ENCODE peak calls at places on chromosome 13, in four cellular contexts. A is lung, Y is glutamatergic neuron, L is GM20000. H is an unnamed sample.

GRCh38 chr13:47708386-47708785 is 292.7 kb downstream of the SUCLA2 start:
- DNase-seq in A (peak), Y (no peak), L (no peak), H (no peak)

GRCh38 chr13:40968416-40969000 is 50.6 kb downstream of the ELF1 start:
- DNase-seq in A (no peak), Y (no peak), L (no peak), H (no peak)

GRCh38 chr13:35252536-35253205 is 223.8 kb downstream of the MAB21L1 start:
- DNase-seq in A (no peak), Y (no peak), L (peak), H (no peak)

GRCh38 chr13:61410669-61411297 is 4.9 kb downstream of the PCDH20 start:
- DNase-seq in A (no peak), Y (no peak), L (peak), H (no peak)

GRCh38 chr13:31846984-31847752 is 107.8 kb downstream of the RXFP2 start:
- DNase-seq in A (no peak), Y (no peak), L (no peak), H (no peak)

GRCh38 chr13:94325660-94326059 is 153.8 kb downstream of the DCT start:
- DNase-seq in A (no peak), Y (no peak), L (no peak), H (no peak)

GRCh38 chr13:95233026-95233635 is 68.1 kb downstream of the ABCC4 start:
- DNase-seq in A (no peak), Y (no peak), L (no peak), H (no peak)

GRCh38 chr13:48500652-48501197 is 32.2 kb downstream of the RCBTB2 start:
- DNase-seq in A (peak), Y (no peak), L (peak), H (no peak)

GRCh38 chr13:29513002-29513980 is 82.2 kb downstream of the SLC7A1 start:
- DNase-seq in A (no peak), Y (peak), L (no peak), H (no peak)

GRCh38 chr13:27309967-27310598 is 39.5 kb downstream of the RASL11A start:
- DNase-seq in A (no peak), Y (no peak), L (no peak), H (no peak)

GRCh38 chr13:112690242-112690943 is 555 bp downstream of the ATP11A start:
- DNase-seq in A (no peak), Y (peak), L (peak), H (peak)

GRCh38 chr13:91406619-91407018 is 8.2 kb downstream of the GPC5 start:
- DNase-seq in A (no peak), Y (no peak), L (peak), H (no peak)

GRCh38 chr13:37747071-37747612 is 122.4 kb downstream of the TRPC4 start:
- DNase-seq in A (no peak), Y (no peak), L (no peak), H (no peak)

GRCh38 chr13:44710576-44710975 is 134.4 kb upstream of the TSC22D1 start:
- DNase-seq in A (no peak), Y (no peak), L (peak), H (no peak)

DNA sequence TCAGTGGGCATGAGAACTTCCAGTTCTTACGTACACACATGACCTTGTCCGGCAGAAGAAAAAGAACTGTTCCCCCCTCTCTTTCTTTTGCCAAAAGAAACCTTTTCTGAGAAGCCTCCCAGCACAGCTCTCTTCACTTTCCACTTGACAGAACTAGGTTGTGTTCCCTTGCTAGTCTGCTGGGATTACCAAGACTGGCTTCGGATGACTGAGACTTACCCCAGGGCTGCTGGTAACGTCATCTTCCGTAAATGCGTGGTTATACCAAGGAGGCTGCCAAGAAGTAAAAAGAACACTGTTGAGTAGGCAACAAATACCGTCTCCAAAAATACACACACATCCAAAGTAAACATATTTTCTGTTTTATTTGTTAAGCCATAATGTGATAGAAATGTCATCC is 908.2 kb downstream of the EFNB2 start:
- DNase-seq in A (no peak), Y (no peak), L (no peak), H (no peak)
- TF ChIP-seq CTCF in A (no peak), Y (no peak), L (no peak), H (no peak)

DNA sequence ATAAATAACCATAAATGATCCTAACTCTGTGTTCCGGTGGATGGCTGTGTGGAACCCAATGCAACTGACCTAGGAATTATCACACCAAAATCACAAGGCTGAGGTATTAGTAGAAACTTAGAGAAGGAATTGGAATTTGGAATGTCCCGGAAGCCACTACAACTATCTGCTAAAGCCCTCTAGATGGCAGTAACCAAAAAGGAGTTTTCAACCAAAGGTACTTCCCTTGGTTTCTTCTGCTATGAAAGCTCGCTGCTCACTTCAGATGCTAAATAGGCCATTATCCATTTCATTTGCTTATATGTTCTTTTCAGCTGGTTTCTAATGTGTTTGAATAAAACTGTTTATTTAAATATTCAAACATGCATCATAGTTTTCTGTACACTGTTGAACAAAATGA is 1589.1 kb upstream of the SPRY2 start:
- DNase-seq in A (no peak), Y (no peak), L (no peak), H (no peak)
- TF ChIP-seq CTCF in A (no peak), Y (peak), L (no peak), H (peak)

GRCh38 chr13:98575876-98576214 is 1.1 kb downstream of the STK24 start:
- DNase-seq in A (no peak), Y (no peak), L (no peak), H (no peak)
- TF ChIP-seq CTCF in A (no peak), Y (no peak), L (no peak), H (no peak)

DNA sequence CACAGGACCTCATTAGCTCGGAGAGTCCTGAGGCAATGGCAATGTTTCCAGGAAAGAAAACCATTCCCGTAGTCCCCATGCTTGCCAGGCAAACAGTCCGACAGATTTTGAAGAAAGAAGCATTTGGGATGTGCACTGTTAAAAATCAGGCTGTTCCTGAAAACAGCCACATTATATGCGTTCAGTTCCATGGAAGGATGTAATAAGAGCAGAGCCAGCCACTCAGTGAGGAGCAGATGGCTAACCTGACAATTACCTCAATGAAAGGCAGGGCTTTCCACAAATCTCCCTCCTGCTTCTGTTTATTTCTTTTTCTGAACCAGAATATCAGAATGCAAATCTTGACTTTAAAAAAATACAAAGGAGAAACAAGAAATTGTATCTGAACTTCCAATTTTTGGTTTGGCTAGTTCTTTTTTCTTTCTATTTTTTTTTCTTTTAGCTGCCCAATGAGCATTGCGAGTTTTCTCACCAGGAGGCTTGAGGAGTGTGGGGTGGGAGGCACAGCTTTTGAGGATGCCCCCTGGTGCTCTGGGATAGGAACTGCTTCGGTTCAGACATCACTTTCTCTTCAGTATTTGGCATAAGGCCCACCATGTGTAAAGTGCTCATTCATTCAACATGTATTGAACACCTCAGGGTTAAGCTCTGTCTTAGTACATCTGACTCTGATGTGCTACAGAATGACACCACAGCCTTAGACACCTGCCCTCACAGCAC is 124.2 kb downstream of the TBC1D4 start:
- DNase-seq in A (no peak), Y (peak), L (peak), H (peak)
- TF ChIP-seq CTCF in A (no peak), Y (peak), L (peak), H (peak)

GRCh38 chr13:39776439-39776838 is 121.0 kb downstream of the COG6 start:
- DNase-seq in A (no peak), Y (no peak), L (peak), H (no peak)

GRCh38 chr13:39779337-39780270 is 124.1 kb downstream of the COG6 start:
- DNase-seq in A (no peak), Y (no peak), L (no peak), H (no peak)

GRCh38 chr13:39777021-39777420 is 121.6 kb downstream of the COG6 start:
- DNase-seq in A (no peak), Y (no peak), L (no peak), H (no peak)

GRCh38 chr13:39773833-39774232 is 118.4 kb downstream of the COG6 start:
- DNase-seq in A (no peak), Y (no peak), L (no peak), H (no peak)

DNA sequence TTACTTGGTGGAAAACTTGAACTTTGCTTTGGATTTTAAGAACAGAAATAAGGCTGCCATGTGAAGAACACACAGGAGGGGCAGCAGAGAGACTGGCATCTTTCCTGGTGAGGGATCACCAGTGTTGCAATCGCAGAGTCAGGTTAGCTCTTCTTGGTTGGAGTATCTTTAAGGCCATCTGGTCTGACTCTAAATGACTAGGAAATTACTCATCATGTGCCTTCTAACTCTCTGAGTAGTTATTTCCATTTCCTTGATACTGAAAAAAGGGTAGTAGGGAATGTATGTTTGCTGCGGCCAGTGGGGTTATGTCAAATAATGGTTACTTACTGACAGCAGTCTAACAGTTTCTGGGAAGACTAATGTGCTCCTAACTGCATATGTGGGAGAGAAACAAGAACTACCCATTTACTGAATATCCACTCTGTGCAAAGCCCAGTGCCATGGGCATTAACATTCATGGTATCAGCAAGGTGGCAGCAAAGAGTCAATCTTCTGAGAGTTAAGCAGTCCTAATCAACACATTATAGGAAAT is 122.1 kb downstream of the COG6 start:
- DNase-seq in A (no peak), Y (no peak), L (no peak), H (no peak)
- TF ChIP-seq CTCF in A (no peak), Y (peak), L (peak), H (no peak)

H was measured in nephron progenitor cell.